ENCODE peak calls at places on chromosomes 5 and 9, in six cellular contexts. One of them, this sample, is unnamed.

GRCh38 chr9:98168952-98169488 is 23.4 kb downstream of the CORO2A start:
- DNase-seq in neural progenitor cell: peak
- DNase-seq in K562: peak
- DNase-seq in H1: peak
- DNase-seq in neuronal stem cell: no peak
- DNase-seq in A549: no peak
- DNase-seq in this sample: peak

GRCh38 chr5:32233696-32234447 is 59.8 kb upstream of the GOLPH3 start:
- DNase-seq in H1: no peak
- DNase-seq in A549: peak
- DNase-seq in K562: no peak
- DNase-seq in neural progenitor cell: no peak
- DNase-seq in neuronal stem cell: no peak
- DNase-seq in this sample: no peak

GRCh38 chr5:115098041-115098702 is 71.5 kb downstream of the TRIM36 start:
- DNase-seq in neural progenitor cell: peak
- DNase-seq in neuronal stem cell: peak
- DNase-seq in A549: peak
- DNase-seq in H1: no peak
- DNase-seq in K562: peak
- DNase-seq in this sample: peak

GRCh38 chr9:69180670-69181069 is 6.6 kb downstream of the TJP2 start:
- DNase-seq in neural progenitor cell: no peak
- DNase-seq in H1: no peak
- DNase-seq in A549: peak
- DNase-seq in K562: peak
- DNase-seq in neuronal stem cell: no peak
- DNase-seq in this sample: no peak

GRCh38 chr5:95725937-95726810 is 5.0 kb upstream of the RHOBTB3 start:
- DNase-seq in K562: no peak
- DNase-seq in A549: no peak
- DNase-seq in neuronal stem cell: no peak
- DNase-seq in neural progenitor cell: no peak
- DNase-seq in H1: no peak
- DNase-seq in this sample: no peak

GRCh38 chr9:95506438-95506691 is 10.4 kb downstream of the PTCH1 start:
- DNase-seq in H1: no peak
- DNase-seq in A549: peak
- DNase-seq in K562: no peak
- DNase-seq in neural progenitor cell: no peak
- DNase-seq in neuronal stem cell: no peak
- DNase-seq in this sample: peak

GRCh38 chr5:135238622-135239460 is 160.2 kb downstream of the MACROH2A1 start:
- DNase-seq in neuronal stem cell: no peak
- DNase-seq in K562: no peak
- DNase-seq in A549: no peak
- DNase-seq in H1: peak
- DNase-seq in neural progenitor cell: no peak
- DNase-seq in this sample: no peak

GRCh38 chr9:113989781-113990569 is 88.1 kb downstream of the AMBP start:
- DNase-seq in K562: no peak
- DNase-seq in neural progenitor cell: no peak
- DNase-seq in neuronal stem cell: no peak
- DNase-seq in H1: no peak
- DNase-seq in A549: no peak
- DNase-seq in this sample: no peak

GRCh38 chr9:113492343-113493079 is 29.0 kb downstream of the RGS3 start:
- DNase-seq in H1: no peak
- DNase-seq in K562: no peak
- DNase-seq in A549: no peak
- DNase-seq in neural progenitor cell: no peak
- DNase-seq in neuronal stem cell: no peak
- DNase-seq in this sample: no peak

GRCh38 chr5:168312606-168313297 is 21.3 kb downstream of the WWC1 start:
- DNase-seq in neural progenitor cell: no peak
- DNase-seq in K562: no peak
- DNase-seq in neuronal stem cell: no peak
- DNase-seq in H1: no peak
- DNase-seq in A549: no peak
- DNase-seq in this sample: no peak

GRCh38 chr5:154714271-154714986 is 40.7 kb upstream of the LARP1 start:
- DNase-seq in neuronal stem cell: no peak
- DNase-seq in A549: no peak
- DNase-seq in neural progenitor cell: no peak
- DNase-seq in H1: no peak
- DNase-seq in K562: no peak
- DNase-seq in this sample: no peak

GRCh38 chr9:131468031-131468430 is 34.7 kb upstream of the POMT1 start:
- DNase-seq in A549: no peak
- DNase-seq in neuronal stem cell: no peak
- DNase-seq in H1: no peak
- DNase-seq in neural progenitor cell: no peak
- DNase-seq in K562: no peak
- DNase-seq in this sample: no peak

GRCh38 chr5:174514983-174515394 is 209.4 kb upstream of the MSX2 start:
- DNase-seq in neuronal stem cell: no peak
- DNase-seq in H1: no peak
- DNase-seq in K562: no peak
- DNase-seq in neural progenitor cell: peak
- DNase-seq in A549: no peak
- DNase-seq in this sample: no peak

GRCh38 chr9:134336174-134336705 is 10.0 kb downstream of the RXRA start:
- DNase-seq in neural progenitor cell: no peak
- DNase-seq in A549: no peak
- DNase-seq in neuronal stem cell: no peak
- DNase-seq in H1: no peak
- DNase-seq in K562: no peak
- DNase-seq in this sample: no peak

GRCh38 chr9:14831661-14832060 is 78.6 kb downstream of the FREM1 start:
- DNase-seq in H1: no peak
- DNase-seq in neural progenitor cell: no peak
- DNase-seq in A549: no peak
- DNase-seq in K562: no peak
- DNase-seq in neuronal stem cell: no peak
- DNase-seq in this sample: no peak

GRCh38 chr9:116174347-116174746 is 20.8 kb downstream of the PAPPA start:
- DNase-seq in A549: peak
- DNase-seq in neuronal stem cell: no peak
- DNase-seq in H1: no peak
- DNase-seq in neural progenitor cell: no peak
- DNase-seq in K562: no peak
- DNase-seq in this sample: no peak

DNA sequence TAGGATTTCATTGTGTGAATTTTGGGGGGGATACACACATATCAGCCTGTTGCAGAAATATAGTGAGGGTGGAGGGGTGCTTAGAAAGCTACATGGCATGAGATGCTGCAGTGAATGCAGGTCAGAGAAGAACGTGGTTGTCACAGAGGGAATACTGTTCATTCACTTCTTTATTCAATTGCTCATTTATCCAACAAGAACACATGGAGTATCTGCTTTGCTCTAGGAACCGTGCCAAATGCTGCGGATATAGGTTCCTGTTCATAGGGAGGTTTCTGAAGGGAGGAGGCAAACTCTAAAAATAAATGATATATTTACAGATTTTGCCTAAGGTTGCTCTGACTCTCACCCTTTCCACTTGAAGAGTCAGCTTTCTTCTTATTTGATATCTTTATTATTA is 444.3 kb upstream of the CLINT1 start:
- DNase-seq in H1: no peak
- DNase-seq in A549: no peak
- DNase-seq in neural progenitor cell: no peak
- DNase-seq in neuronal stem cell: no peak
- DNase-seq in K562: no peak
- DNase-seq in this sample: no peak
- H3K4me2 ChIP-seq in H1: no peak
- H3K4me2 ChIP-seq in A549: no peak
- H3K4me2 ChIP-seq in neural progenitor cell: no peak
- H3K4me2 ChIP-seq in neuronal stem cell: no peak
- H3K4me2 ChIP-seq in K562: no peak
- H3K4me2 ChIP-seq in this sample: no peak

GRCh38 chr9:120876842-120877240 is at the start of gene PHF19:
- DNase-seq in neuronal stem cell: no peak
- DNase-seq in H1: no peak
- DNase-seq in A549: peak
- DNase-seq in K562: no peak
- DNase-seq in neural progenitor cell: peak
- DNase-seq in this sample: no peak

GRCh38 chr9:120877276-120878034 is 467 bp upstream of the PHF19 start:
- DNase-seq in H1: peak
- DNase-seq in neuronal stem cell: peak
- DNase-seq in K562: peak
- DNase-seq in A549: peak
- DNase-seq in neural progenitor cell: peak
- DNase-seq in this sample: peak

GRCh38 chr9:120875954-120876841 is 790 bp downstream of the PHF19 start:
- DNase-seq in neuronal stem cell: peak
- DNase-seq in H1: peak
- DNase-seq in K562: peak
- DNase-seq in A549: peak
- DNase-seq in neural progenitor cell: peak
- DNase-seq in this sample: peak

GRCh38 chr9:120879421-120879820 is 2.4 kb upstream of the PHF19 start:
- DNase-seq in H1: no peak
- DNase-seq in neural progenitor cell: no peak
- DNase-seq in neuronal stem cell: no peak
- DNase-seq in A549: no peak
- DNase-seq in K562: no peak
- DNase-seq in this sample: no peak

GRCh38 chr9:120878188-120879130 is 1.5 kb upstream of the PHF19 start:
- DNase-seq in neural progenitor cell: no peak
- DNase-seq in K562: peak
- DNase-seq in neuronal stem cell: no peak
- DNase-seq in H1: no peak
- DNase-seq in A549: no peak
- DNase-seq in this sample: peak
- H3K4me3 ChIP-seq in neural progenitor cell: no peak
- H3K4me3 ChIP-seq in K562: peak
- H3K4me3 ChIP-seq in neuronal stem cell: no peak
- H3K4me3 ChIP-seq in H1: no peak
- H3K4me3 ChIP-seq in A549: peak
- H3K4me3 ChIP-seq in this sample: peak

DNA sequence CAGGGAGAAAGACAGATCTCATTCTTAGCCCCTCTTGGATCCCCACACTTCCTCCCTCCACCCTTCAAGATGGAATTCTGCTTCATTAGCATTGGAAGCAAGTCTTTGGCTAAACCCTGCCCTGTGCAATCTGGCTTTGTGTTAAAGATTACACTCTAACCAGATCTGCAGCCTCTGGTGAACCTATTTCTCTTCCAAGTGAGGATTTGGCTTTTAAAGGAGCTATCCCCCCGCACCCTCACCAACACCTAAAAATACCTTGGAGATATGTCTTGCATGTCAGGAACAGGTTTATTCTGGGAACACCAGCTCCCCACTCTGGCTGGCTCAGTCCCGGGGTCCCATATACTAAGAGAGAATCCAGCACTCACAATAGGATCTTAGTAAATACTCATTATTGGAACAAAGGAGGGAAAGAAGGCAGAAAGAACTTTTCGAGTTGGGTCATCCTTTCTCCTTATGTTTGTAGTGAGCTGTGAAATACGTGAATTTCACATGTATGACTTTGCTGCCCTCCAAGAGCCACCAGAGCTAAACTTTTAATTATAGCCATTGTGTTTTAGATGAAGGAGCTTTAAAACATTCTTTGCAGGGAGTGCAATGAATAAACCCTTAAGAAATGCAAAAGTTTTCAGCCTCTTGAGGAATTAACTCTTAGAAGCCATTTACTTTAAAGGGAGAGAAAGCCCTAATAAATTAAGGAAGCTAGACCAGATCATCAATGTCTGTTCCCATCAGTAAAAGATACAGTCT is 53.7 kb upstream of the HRH2 start:
- DNase-seq in H1: no peak
- DNase-seq in neural progenitor cell: peak
- DNase-seq in A549: no peak
- DNase-seq in K562: no peak
- DNase-seq in neuronal stem cell: no peak
- DNase-seq in this sample: no peak
- H3K4me2 ChIP-seq in H1: peak
- H3K4me2 ChIP-seq in neural progenitor cell: peak
- H3K4me2 ChIP-seq in A549: no peak
- H3K4me2 ChIP-seq in K562: no peak
- H3K4me2 ChIP-seq in neuronal stem cell: no peak
- H3K4me2 ChIP-seq in this sample: no peak

GRCh38 chr5:124659798-124660197 is 86.6 kb downstream of the ZNF608 start:
- DNase-seq in H1: no peak
- DNase-seq in A549: no peak
- DNase-seq in neuronal stem cell: no peak
- DNase-seq in K562: no peak
- DNase-seq in neural progenitor cell: no peak
- DNase-seq in this sample: no peak
- H3K4me3 ChIP-seq in H1: no peak
- H3K4me3 ChIP-seq in A549: no peak
- H3K4me3 ChIP-seq in neuronal stem cell: no peak
- H3K4me3 ChIP-seq in K562: no peak
- H3K4me3 ChIP-seq in neural progenitor cell: no peak
- H3K4me3 ChIP-seq in this sample: no peak

GRCh38 chr5:136769900-136770684 is 404.7 kb upstream of the TRPC7 start:
- DNase-seq in A549: peak
- DNase-seq in neuronal stem cell: peak
- DNase-seq in K562: peak
- DNase-seq in neural progenitor cell: peak
- DNase-seq in H1: peak
- DNase-seq in this sample: peak
- H3K4me2 ChIP-seq in A549: no peak
- H3K4me2 ChIP-seq in neuronal stem cell: no peak
- H3K4me2 ChIP-seq in K562: no peak
- H3K4me2 ChIP-seq in neural progenitor cell: no peak
- H3K4me2 ChIP-seq in H1: no peak
- H3K4me2 ChIP-seq in this sample: no peak

GRCh38 chr5:119074419-119074818 is 3.5 kb downstream of the DMXL1 start:
- DNase-seq in A549: no peak
- DNase-seq in neural progenitor cell: no peak
- DNase-seq in neuronal stem cell: no peak
- DNase-seq in K562: no peak
- DNase-seq in H1: no peak
- DNase-seq in this sample: peak
- H3K4me3 ChIP-seq in A549: no peak
- H3K4me3 ChIP-seq in neural progenitor cell: no peak
- H3K4me3 ChIP-seq in neuronal stem cell: no peak
- H3K4me3 ChIP-seq in K562: peak
- H3K4me3 ChIP-seq in H1: no peak
- H3K4me3 ChIP-seq in this sample: peak

DNA sequence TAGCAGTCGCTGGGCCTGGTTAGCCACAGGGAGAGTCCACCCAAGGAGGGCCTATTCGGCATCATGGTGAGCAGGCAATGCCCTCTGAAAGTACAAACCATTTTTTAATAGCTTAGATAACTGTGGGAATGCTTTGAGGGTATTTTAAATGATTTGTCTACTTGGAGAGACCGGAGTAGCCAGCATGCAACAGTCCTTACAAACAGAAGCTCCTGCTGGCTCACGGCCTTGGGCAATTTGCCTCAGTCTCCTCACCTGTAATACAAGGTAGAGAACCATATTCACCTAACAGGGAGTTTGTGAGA is 128.8 kb downstream of the COL23A1 start:
- DNase-seq in A549: no peak
- DNase-seq in neural progenitor cell: no peak
- DNase-seq in K562: no peak
- DNase-seq in H1: no peak
- DNase-seq in neuronal stem cell: no peak
- DNase-seq in this sample: no peak
- H3K4me2 ChIP-seq in A549: no peak
- H3K4me2 ChIP-seq in neural progenitor cell: no peak
- H3K4me2 ChIP-seq in K562: no peak
- H3K4me2 ChIP-seq in H1: no peak
- H3K4me2 ChIP-seq in neuronal stem cell: no peak
- H3K4me2 ChIP-seq in this sample: no peak